ENCODE peak calls at places on chromosome 3, in five cellular contexts. W is HepG2, O is H1, Q is K562, P is GM12878. C is an unnamed sample.

GRCh38 chr3:151856106-151856505 is 17.3 kb upstream of the SUCNR1 start:
- DNase-seq in W (no peak), O (no peak), Q (no peak), P (no peak), C (no peak)

GRCh38 chr3:25424238-25425013 is 3.6 kb upstream of the RARB start:
- DNase-seq in W (no peak), O (no peak), Q (no peak), P (no peak), C (no peak)

GRCh38 chr3:134464693-134465385 is 20.9 kb downstream of the ANAPC13 start:
- DNase-seq in W (no peak), O (peak), Q (no peak), P (no peak), C (no peak)

GRCh38 chr3:88713233-88713691 is 394.2 kb upstream of the EPHA3 start:
- DNase-seq in W (no peak), O (no peak), Q (no peak), P (no peak), C (no peak)

GRCh38 chr3:43399034-43399433 is 112.7 kb downstream of the SNRK start:
- DNase-seq in W (no peak), O (no peak), Q (no peak), P (no peak), C (no peak)

GRCh38 chr3:64438837-64439236 is 213.6 kb upstream of the PRICKLE2 start:
- DNase-seq in W (no peak), O (no peak), Q (no peak), P (no peak), C (no peak)

GRCh38 chr3:14256046-14256445 is 77.4 kb downstream of the LSM3 start:
- DNase-seq in W (peak), O (no peak), Q (no peak), P (no peak), C (no peak)

GRCh38 chr3:46987485-46988401 is 8.3 kb downstream of the NBEAL2 start:
- DNase-seq in W (no peak), O (peak), Q (peak), P (peak), C (peak)

GRCh38 chr3:55203006-55203405 is 275.1 kb upstream of the LRTM1 start:
- DNase-seq in W (no peak), O (no peak), Q (no peak), P (no peak), C (no peak)

GRCh38 chr3:195466251-195466650 is 23.4 kb upstream of the ACAP2 start:
- DNase-seq in W (no peak), O (no peak), Q (no peak), P (no peak), C (no peak)

GRCh38 chr3:58332575-58333179 is at the start of gene PXK:
- DNase-seq in W (peak), O (peak), Q (peak), P (no peak), C (peak)
- TF ChIP-seq ATF2 in W (no peak), O (no peak), Q (no peak), P (no peak), C (no peak)

DNA sequence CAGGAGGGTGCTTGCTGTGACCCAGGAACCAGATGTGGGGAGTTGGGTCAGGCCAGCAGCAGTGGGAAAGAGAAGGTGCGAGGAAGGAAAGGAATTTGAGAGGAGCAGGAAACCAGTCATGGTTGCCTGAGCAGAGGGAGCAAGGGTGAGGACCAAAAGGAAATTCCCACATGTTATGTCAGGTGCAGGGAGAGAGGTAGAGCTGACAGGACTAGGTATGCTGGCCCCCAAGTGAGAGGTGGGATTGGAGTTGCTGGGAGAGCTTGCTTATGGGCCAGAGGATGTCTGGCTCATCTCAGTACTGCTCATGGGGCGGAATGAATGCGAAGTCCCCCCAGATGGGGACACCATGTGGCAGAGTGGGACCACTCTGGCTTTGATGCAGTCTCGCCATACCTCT is 57.9 kb upstream of the PRR23C start:
- DNase-seq in W (no peak), O (no peak), Q (no peak), P (no peak), C (no peak)
- TF ChIP-seq ATF3 in W (no peak), O (no peak), Q (no peak), P (no peak), C (no peak)

GRCh38 chr3:156781310-156782230 is 44.6 kb upstream of the LEKR1 start:
- DNase-seq in W (no peak), O (no peak), Q (peak), P (no peak), C (no peak)
- TF ChIP-seq ATF2 in W (no peak), O (no peak), Q (no peak), P (no peak), C (no peak)

GRCh38 chr3:113873814-113874526 is 35.4 kb downstream of the GRAMD1C start:
- DNase-seq in W (peak), O (no peak), Q (no peak), P (no peak), C (no peak)
- TF ChIP-seq ATF3 in W (no peak), O (no peak), Q (no peak), P (no peak), C (no peak)

GRCh38 chr3:193812078-193812725 is 219.2 kb downstream of the OPA1 start:
- DNase-seq in W (no peak), O (no peak), Q (no peak), P (no peak), C (peak)

GRCh38 chr3:193815246-193816027 is 222.4 kb downstream of the OPA1 start:
- DNase-seq in W (no peak), O (no peak), Q (no peak), P (no peak), C (no peak)

GRCh38 chr3:193814166-193814565 is 221.2 kb downstream of the OPA1 start:
- DNase-seq in W (no peak), O (no peak), Q (no peak), P (no peak), C (no peak)

GRCh38 chr3:193813506-193813850 is 220.5 kb downstream of the OPA1 start:
- DNase-seq in W (no peak), O (no peak), Q (no peak), P (no peak), C (no peak)

DNA sequence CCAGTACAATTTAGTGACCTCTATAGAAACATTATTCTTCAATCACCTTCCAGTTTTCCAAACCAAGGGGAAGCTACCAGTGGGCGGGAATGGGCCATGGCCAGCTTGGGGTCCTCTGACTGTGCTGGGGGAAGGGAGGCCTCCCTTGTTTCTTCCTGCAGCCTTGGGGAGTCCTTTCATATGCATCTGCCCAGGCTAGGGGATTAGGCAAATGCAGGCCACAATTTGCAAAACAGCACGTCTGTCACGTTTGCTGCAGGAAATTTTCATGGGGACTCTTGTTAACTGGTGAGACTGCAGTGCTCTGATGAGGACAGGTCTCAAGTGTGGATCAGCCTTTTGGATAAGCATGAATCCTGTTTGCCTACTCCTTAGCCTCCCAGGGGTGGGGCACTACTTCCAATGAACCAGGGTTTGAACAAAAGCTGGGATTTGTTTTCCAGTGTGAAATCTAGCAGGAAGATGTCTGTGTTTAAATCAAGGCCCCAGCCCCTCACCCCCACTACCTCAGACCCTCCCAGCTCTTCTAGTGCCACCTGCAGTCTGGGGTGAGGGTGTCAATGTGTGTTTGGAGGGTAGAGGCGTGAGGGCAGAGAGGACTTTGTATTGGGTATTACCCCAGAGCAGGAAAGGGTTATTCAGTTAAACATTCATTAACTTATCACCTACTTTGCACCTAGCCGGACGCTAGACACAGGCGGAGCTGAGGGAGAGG is 219.9 kb downstream of the OPA1 start:
- DNase-seq in W (no peak), O (peak), Q (no peak), P (no peak), C (peak)
- TF ChIP-seq ATF2 in W (no peak), O (peak), Q (no peak), P (no peak), C (no peak)

DNA sequence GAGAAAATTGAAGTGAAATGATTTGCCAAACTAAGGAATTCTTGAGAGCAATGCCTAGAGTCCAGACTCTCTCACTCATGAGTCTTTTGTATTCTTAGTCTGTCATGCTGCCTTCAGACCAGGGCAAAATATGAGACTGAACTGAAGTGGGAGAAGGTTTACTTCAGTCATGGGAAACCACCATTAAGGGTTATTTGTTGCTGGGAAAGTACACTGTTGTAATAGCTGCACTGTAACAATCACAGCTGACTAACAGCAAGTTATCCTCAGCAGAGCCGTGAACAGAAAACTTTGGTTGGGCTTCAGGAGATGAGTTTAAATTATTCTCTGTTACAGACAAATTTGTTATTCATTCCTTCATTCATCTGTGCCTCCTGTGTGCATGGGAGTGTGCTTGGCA is 258.5 kb downstream of the ROBO2 start:
- DNase-seq in W (no peak), O (no peak), Q (no peak), P (no peak), C (no peak)
- TF ChIP-seq ATF3 in W (no peak), O (no peak), Q (no peak), P (no peak), C (no peak)

GRCh38 chr3:127208483-127209100 is 15.7 kb downstream of the PRR23E start:
- DNase-seq in W (no peak), O (no peak), Q (no peak), P (no peak), C (no peak)
- TF ChIP-seq ATF2 in W (no peak), O (no peak), Q (no peak), P (no peak), C (no peak)